ENCODE peak calls at places on chromosomes 12 and 14, in six cellular contexts. N is K562, E is HCT116, O is breast epithelium, V is HL-60, X is GM12878. T is an unnamed sample.

GRCh38 chr14:70189678-70190077 is 927 bp upstream of the SLC8A3 start:
- DNase-seq in N (no peak), V (no peak), X (no peak), E (no peak), O (no peak), T (no peak)

GRCh38 chr14:36658091-36659009 is 3.3 kb upstream of the PAX9 start:
- DNase-seq in X (no peak), N (no peak), E (no peak), V (no peak), O (no peak), T (no peak)

GRCh38 chr12:113220593-113221180 is 577 bp upstream of the TPCN1 start:
- DNase-seq in V (no peak), N (no peak), O (no peak), E (no peak), X (no peak), T (no peak)

GRCh38 chr12:49930515-49931288 is 19.8 kb upstream of the AQP2 start:
- DNase-seq in E (no peak), X (no peak), V (no peak), O (no peak), N (no peak), T (no peak)

GRCh38 chr14:92143962-92144361 is 22.2 kb downstream of the CPSF2 start:
- DNase-seq in V (no peak), O (no peak), N (no peak), X (no peak), E (no peak), T (no peak)

GRCh38 chr14:68377459-68377858 is 415.4 kb downstream of the ZFP36L1 start:
- DNase-seq in V (peak; percentile 46), N (peak; percentile 60), X (no peak), E (no peak), O (no peak), T (peak; percentile 76)

GRCh38 chr14:62443796-62444195 is 601.5 kb downstream of the KCNH5 start:
- DNase-seq in V (no peak), E (no peak), X (no peak), O (no peak), N (no peak), T (no peak)

GRCh38 chr12:66945189-66945817 is 266.4 kb upstream of the GRIP1 start:
- DNase-seq in E (no peak), O (no peak), X (no peak), N (no peak), V (no peak), T (no peak)

GRCh38 chr12:45336762-45337596 is 121.1 kb downstream of the ANO6 start:
- DNase-seq in N (peak; percentile 32), V (no peak), E (no peak), O (no peak), X (no peak), T (no peak)

GRCh38 chr14:98186140-98186539 is 1085.9 kb downstream of the BCL11B start:
- DNase-seq in N (no peak), O (no peak), V (no peak), X (no peak), E (no peak), T (no peak)

GRCh38 chr12:111753144-111753881 is 13.4 kb upstream of the ALDH2 start:
- DNase-seq in V (peak; percentile 47), N (peak; percentile 86), O (peak; percentile 69), E (peak; percentile 2), X (no peak), T (peak; percentile 75)

GRCh38 chr14:81062380-81062779 is 107.0 kb downstream of the TSHR start:
- DNase-seq in E (no peak), O (no peak), V (no peak), N (no peak), X (no peak), T (no peak)

GRCh38 chr12:121190523-121191031 is 19.4 kb upstream of the P2RX4 start:
- DNase-seq in V (no peak), N (no peak), O (no peak), X (no peak), E (no peak), T (no peak)

GRCh38 chr14:54652188-54652889 is 85.4 kb downstream of the SAMD4A start:
- DNase-seq in E (peak; percentile 86), X (no peak), V (no peak), N (no peak), O (peak; percentile 75), T (peak; percentile 68)

GRCh38 chr12:80627773-80628172 is 79.7 kb upstream of the MYF6 start:
- DNase-seq in V (no peak), E (no peak), N (no peak), X (no peak), O (no peak), T (no peak)

GRCh38 chr12:77064891-77065360 is 443 bp downstream of the E2F7 start:
- DNase-seq in V (no peak), X (no peak), E (no peak), O (peak; percentile 51), N (peak; percentile 55), T (no peak)

GRCh38 chr14:73209943-73210342 is 27.4 kb upstream of the PAPLN start:
- DNase-seq in O (no peak), N (no peak), E (no peak), X (no peak), V (no peak), T (no peak)

GRCh38 chr14:55129428-55130193 is 559 bp downstream of the LGALS3 start:
- DNase-seq in O (peak; percentile 79), E (no peak), N (no peak), X (no peak), V (no peak), T (peak; percentile 59)

GRCh38 chr12:4153343-4153892 is 120.1 kb upstream of the CCND2 start:
- DNase-seq in N (peak; percentile 81), E (no peak), V (peak; percentile 60), O (no peak), X (peak; percentile 94), T (peak; percentile 50)

GRCh38 chr12:6062427-6063378 is 61.8 kb downstream of the VWF start:
- DNase-seq in V (peak; percentile 45), O (no peak), E (no peak), N (peak; percentile 71), X (no peak), T (peak; percentile 58)

GRCh38 chr12:102964872-102965271 is 7.4 kb downstream of the ASCL1 start:
- DNase-seq in N (no peak), O (no peak), X (no peak), E (no peak), V (no peak), T (peak; percentile 54)

GRCh38 chr14:29085546-29085945 is 319.0 kb downstream of the FOXG1 start:
- DNase-seq in X (no peak), O (no peak), N (no peak), E (no peak), V (no peak), T (no peak)

GRCh38 chr12:50677858-50678257 is 86.0 kb upstream of the ATF1 start:
- DNase-seq in X (no peak), V (no peak), O (no peak), N (no peak), E (no peak), T (no peak)

GRCh38 chr12:53676715-53677611 is 1.1 kb upstream of the ATP5MC2 start:
- DNase-seq in N (no peak), V (no peak), E (no peak), X (no peak), O (no peak), T (peak; percentile 41)

GRCh38 chr14:47442206-47442605 is 233.2 kb downstream of the MDGA2 start:
- DNase-seq in O (no peak), E (peak; percentile 37), V (no peak), N (no peak), X (no peak), T (no peak)

GRCh38 chr14:22656945-22657711 is 13.0 kb upstream of the OR6J1 start:
- DNase-seq in E (no peak), V (no peak), O (no peak), X (no peak), N (no peak), T (no peak)

GRCh38 chr14:63394432-63394831 is 75.7 kb upstream of the GPHB5 start:
- DNase-seq in X (no peak), N (no peak), V (no peak), E (no peak), O (no peak), T (no peak)

GRCh38 chr14:94306047-94306978 is 13.2 kb upstream of the SERPINA10 start:
- DNase-seq in V (no peak), E (no peak), N (no peak), X (no peak), O (no peak), T (no peak)

GRCh38 chr12:111409403-111410228 is 3.9 kb downstream of the SH2B3 start:
- DNase-seq in O (no peak), X (no peak), V (peak; percentile 58), N (peak; percentile 84), E (no peak), T (no peak)

GRCh38 chr14:51087024-51087423 is 7.9 kb downstream of the TRIM9 start:
- DNase-seq in N (peak; percentile 39), O (no peak), E (peak; percentile 72), X (no peak), V (no peak), T (peak; percentile 83)

GRCh38 chr14:60637490-60638452 is 11.5 kb downstream of the SIX1 start:
- DNase-seq in X (no peak), O (no peak), E (no peak), V (no peak), N (no peak), T (no peak)

GRCh38 chr14:104326848-104327247 is 188.5 kb downstream of the KIF26A start:
- DNase-seq in V (no peak), E (no peak), X (no peak), N (no peak), O (no peak), T (no peak)

GRCh38 chr14:36625436-36625835 is 36.2 kb upstream of the PAX9 start:
- DNase-seq in V (no peak), O (no peak), E (no peak), N (no peak), X (no peak), T (no peak)

GRCh38 chr14:95442633-95443021 is 73.8 kb downstream of the SYNE3 start:
- DNase-seq in O (peak; percentile 73), X (peak; percentile 28), N (peak; percentile 77), V (peak; percentile 75), E (peak; percentile 49), T (peak; percentile 87)
- TF ChIP-seq CTCF in O (peak; percentile 85), X (peak; percentile 87), N (peak; percentile 78), V (peak; percentile 75), E (peak; percentile 85), T (peak; percentile 84)

GRCh38 chr12:109111775-109112491 is 4.5 kb upstream of the ACACB start:
- DNase-seq in V (peak; percentile 28), E (peak; percentile 24), X (no peak), N (peak; percentile 55), O (peak; percentile 62), T (peak; percentile 82)
- H3K4me3 ChIP-seq in V (no peak overlapping the region), E (no peak overlapping the region), X (peak overlapping the region; percentile 46), N (peak overlapping the region; percentile 41), O (peak overlapping the region; percentile 80), T (peak overlapping the region; percentile 46)

GRCh38 chr12:1064317-1064716 is 73.3 kb downstream of the ERC1 start:
- DNase-seq in N (no peak), V (no peak), E (no peak), O (no peak), X (no peak), T (no peak)
- TF ChIP-seq POLR2AphosphoS5 in N (no peak), V (no peak), E (no peak), O (no peak), X (no peak), T (no peak)

DNA sequence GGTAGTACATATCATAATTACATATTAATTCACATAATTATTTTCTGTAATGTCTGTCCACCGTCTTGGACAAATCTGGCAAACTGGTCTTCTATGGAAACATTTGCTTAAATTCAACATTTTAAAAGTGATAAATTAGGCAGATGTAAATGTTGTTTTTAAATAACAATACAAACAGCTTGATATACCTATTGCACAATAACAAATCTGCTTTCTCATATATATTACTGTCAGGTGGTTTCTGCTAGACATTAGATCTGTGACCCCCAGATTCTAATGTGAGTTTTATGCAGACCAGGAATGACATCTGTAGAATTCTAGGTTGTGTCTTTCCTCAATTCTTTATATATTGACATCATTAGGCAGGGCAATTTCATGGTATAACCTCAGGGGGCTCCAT is 173.3 kb downstream of the CCDC59 start:
- DNase-seq in N (no peak), O (no peak), E (no peak), X (no peak), V (no peak), T (no peak)
- TF ChIP-seq CTCF in N (no peak), O (no peak), E (no peak), X (no peak), V (no peak), T (no peak)